ENCODE peak calls at places on chromosomes 4 and X, in eight cellular contexts. R is H9, L is IMR-90, H is esophagus muscularis mucosa, U is PC-3, P is hepatocyte, A is tibial artery, Q is neuronal stem cell. G is an unnamed sample.

GRCh38 chr4:88613417-88613875 is 21.2 kb downstream of the HERC3 start:
- DNase-seq in A (no peak), U (no peak), P (no peak), L (no peak), H (no peak), R (no peak), Q (no peak), G (no peak)

GRCh38 chr4:147975902-147976301 is 244.0 kb downstream of the ARHGAP10 start:
- DNase-seq in A (no peak), L (peak), R (no peak), U (no peak), P (no peak), Q (no peak), H (no peak), G (peak)

GRCh38 chrX:44343412-44343942 is at the start of gene EFHC2:
- DNase-seq in Q (no peak), R (peak), U (peak), L (no peak), H (no peak), A (peak), P (peak), G (peak)

GRCh38 chr4:82753238-82753637 is 45.4 kb downstream of the SCD5 start:
- DNase-seq in A (no peak), P (peak), L (no peak), H (no peak), R (no peak), Q (no peak), U (no peak), G (peak)

GRCh38 chrX:63361494-63361893 is 10.4 kb upstream of the SPIN4 start:
- DNase-seq in R (no peak), U (no peak), P (no peak), A (no peak), L (no peak), Q (no peak), H (no peak), G (no peak)

GRCh38 chrX:72131317-72132294 is at the start of gene RTL5:
- DNase-seq in U (peak), P (peak), R (peak), H (peak), A (peak), L (peak), Q (peak), G (peak)

GRCh38 chrX:109855501-109855900 is 122.4 kb upstream of the ACSL4 start:
- DNase-seq in L (no peak), A (no peak), H (no peak), Q (no peak), R (no peak), U (peak), P (no peak), G (no peak)

GRCh38 chr4:17494258-17494657 is 17.6 kb downstream of the QDPR start:
- DNase-seq in P (peak), R (no peak), Q (no peak), H (no peak), A (no peak), U (peak), L (peak), G (no peak)

GRCh38 chrX:133969191-133969590 is 16.2 kb downstream of the GPC3 start:
- DNase-seq in L (no peak), A (no peak), R (no peak), U (no peak), H (no peak), Q (no peak), P (no peak), G (no peak)

DNA sequence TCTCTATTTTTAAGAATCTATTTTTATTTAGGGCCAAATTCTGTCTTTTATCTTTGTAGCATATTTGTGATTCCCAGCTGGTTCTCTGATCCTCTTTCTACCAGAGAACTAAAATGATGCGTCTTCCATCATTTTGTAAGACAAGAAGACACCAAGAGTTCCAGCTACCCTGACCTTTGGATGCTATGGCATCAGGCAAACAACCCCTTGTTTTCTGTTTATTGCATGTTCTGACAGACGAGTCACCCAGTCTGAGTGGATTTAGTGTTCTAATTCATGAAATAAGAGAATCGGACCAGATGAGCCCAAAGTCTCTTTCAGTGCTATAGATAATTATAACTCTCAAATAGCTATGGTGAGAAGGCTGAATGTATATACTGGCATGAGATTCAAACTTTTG is 69.7 kb downstream of the ZFYVE28 start:
- DNase-seq in H (no peak), U (no peak), Q (no peak), P (no peak), A (no peak), L (no peak), R (no peak), G (no peak)
- H3K27ac ChIP-seq in H (no peak), U (no peak), Q (no peak), P (no peak), A (no peak), L (no peak), R (no peak), G (no peak)

DNA sequence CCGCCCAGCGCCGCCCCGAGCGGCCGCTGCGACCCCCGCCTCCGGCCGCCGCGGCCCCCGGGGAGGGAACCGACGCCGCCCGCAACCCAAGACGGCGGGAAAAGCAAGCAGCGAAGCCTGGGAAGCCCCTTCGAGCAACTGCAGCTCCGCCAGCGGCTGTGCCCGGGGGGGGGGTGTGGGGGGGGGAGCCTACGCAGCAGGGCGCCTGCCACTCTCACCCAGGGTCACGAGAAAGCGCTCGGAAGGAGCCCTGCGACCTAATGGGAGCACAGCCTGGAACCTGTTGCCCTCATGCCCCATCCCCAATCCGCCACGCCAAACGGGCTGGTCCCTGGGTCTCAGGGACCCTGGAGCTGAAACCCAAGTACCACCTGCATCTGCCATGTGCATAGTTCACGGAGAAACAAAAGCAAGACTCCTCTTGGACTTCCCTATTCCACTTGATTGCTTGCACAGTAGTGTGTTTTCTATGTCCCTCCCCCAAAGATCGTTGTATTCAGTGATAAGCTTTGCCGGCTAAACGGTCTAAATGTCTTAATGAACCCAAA is 318 bp upstream of the GAB3 start:
- DNase-seq in L (no peak), Q (no peak), H (no peak), P (no peak), U (no peak), A (no peak), R (no peak), G (peak)
- H3K27ac ChIP-seq in L (no peak), Q (no peak), H (peak), P (no peak), U (no peak), A (peak), R (no peak), G (no peak)

DNA sequence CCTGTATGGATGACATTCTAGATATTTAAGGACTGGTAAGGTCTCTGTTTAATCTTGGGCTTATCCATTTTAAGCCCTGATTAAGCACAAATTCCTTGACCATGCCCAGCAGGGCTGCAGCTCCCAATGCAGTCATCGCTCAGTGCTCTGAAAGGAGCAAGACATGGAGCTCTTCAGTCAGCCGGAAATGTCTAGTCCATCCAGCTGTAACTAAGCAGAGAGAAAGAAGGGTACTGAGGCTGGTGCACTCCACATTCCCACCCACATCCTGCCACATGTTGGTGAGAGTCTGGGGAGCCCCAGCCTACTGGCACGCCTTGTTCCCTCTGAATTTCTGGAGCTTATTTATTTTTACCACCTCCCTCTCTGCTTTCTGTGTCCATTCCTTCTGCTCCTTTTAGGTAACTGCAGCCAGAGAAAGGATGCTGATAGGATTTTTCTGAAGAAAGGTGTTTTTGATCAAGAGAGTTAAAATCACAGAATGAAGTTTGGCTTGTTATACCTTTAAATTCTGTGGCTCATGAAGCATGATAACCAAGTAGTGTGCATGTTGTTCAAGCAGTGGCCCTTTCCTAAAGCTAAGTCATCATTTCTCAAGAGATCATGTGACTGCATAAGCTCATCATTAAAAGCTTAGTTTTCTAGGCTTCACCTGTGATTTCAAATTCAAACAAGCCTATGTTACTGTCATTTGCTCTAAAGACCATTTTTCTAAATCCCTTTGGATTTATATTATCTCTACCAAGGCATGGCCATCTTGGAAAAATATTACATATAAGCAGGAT is 74.0 kb downstream of the GALNT7 start:
- DNase-seq in A (no peak), L (no peak), U (no peak), Q (no peak), P (no peak), H (no peak), R (no peak), G (no peak)
- H3K27ac ChIP-seq in A (no peak), L (no peak), U (peak), Q (no peak), P (peak), H (no peak), R (no peak), G (no peak)

GRCh38 chr4:145760961-145761929 is 81.3 kb downstream of the C4orf51 start:
- DNase-seq in H (peak), U (no peak), R (no peak), P (no peak), L (no peak), A (no peak), Q (no peak), G (no peak)

GRCh38 chr4:145756244-145756643 is 76.3 kb downstream of the C4orf51 start:
- DNase-seq in U (no peak), H (no peak), L (no peak), A (no peak), R (no peak), P (no peak), Q (no peak), G (no peak)

GRCh38 chr4:145760176-145760575 is 80.2 kb downstream of the C4orf51 start:
- DNase-seq in A (no peak), H (peak), L (no peak), U (no peak), Q (no peak), P (no peak), R (no peak), G (no peak)

DNA sequence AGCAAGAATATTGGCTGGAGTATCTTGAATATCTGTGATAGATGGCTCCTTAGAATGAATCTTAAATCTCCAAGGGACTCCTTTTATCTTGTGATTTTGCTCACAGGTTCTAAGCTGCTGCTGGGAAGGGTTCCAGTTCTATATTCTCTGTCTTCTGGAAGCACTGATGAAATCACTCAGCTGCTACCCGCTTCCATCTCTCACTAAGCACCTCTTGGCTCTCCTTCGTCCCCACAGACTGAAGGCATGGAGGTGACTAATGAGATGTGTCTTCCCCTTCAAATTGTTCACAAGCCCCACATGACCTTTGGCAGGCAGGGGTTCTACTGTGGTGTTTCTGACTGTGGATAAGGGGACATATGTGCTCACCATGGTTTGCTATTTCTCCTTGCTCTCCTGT is 75.9 kb downstream of the C4orf51 start:
- DNase-seq in R (no peak), L (peak), P (no peak), H (peak), Q (no peak), U (no peak), A (no peak), G (no peak)
- H3K27ac ChIP-seq in R (no peak), L (no peak), P (no peak), H (no peak), Q (no peak), U (no peak), A (no peak), G (no peak)

GRCh38 chrX:154432210-154432609 is 3.7 kb downstream of the ATP6AP1 start:
- DNase-seq in Q (no peak), H (no peak), L (no peak), U (no peak), R (no peak), A (no peak), P (no peak), G (no peak)

GRCh38 chrX:154429708-154430107 is 1.2 kb downstream of the ATP6AP1 start:
- DNase-seq in R (no peak), U (no peak), A (no peak), H (no peak), Q (no peak), P (no peak), L (no peak), G (no peak)

GRCh38 chrX:154431321-154431720 is 2.8 kb downstream of the ATP6AP1 start:
- DNase-seq in H (no peak), A (peak), P (no peak), R (no peak), Q (no peak), U (no peak), L (no peak), G (no peak)

GRCh38 chrX:154430916-154431315 is 2.4 kb downstream of the ATP6AP1 start:
- DNase-seq in L (no peak), U (peak), A (no peak), R (no peak), P (no peak), H (no peak), Q (no peak), G (no peak)

GRCh38 chrX:154430504-154430903 is 2.0 kb downstream of the ATP6AP1 start:
- DNase-seq in P (no peak), A (no peak), Q (no peak), L (no peak), H (no peak), R (no peak), U (no peak), G (no peak)
- H3K27ac ChIP-seq in P (no peak), A (no peak), Q (no peak), L (no peak), H (peak), R (no peak), U (no peak), G (no peak)

GRCh38 chrX:102154900-102155805 is 624 bp downstream of the BEX5 start:
- DNase-seq in U (no peak), R (peak), Q (peak), A (no peak), H (no peak), L (no peak), P (no peak), G (no peak)
- H3K27ac ChIP-seq in U (no peak), R (no peak), Q (no peak), A (peak), H (no peak), L (no peak), P (no peak), G (no peak)

DNA sequence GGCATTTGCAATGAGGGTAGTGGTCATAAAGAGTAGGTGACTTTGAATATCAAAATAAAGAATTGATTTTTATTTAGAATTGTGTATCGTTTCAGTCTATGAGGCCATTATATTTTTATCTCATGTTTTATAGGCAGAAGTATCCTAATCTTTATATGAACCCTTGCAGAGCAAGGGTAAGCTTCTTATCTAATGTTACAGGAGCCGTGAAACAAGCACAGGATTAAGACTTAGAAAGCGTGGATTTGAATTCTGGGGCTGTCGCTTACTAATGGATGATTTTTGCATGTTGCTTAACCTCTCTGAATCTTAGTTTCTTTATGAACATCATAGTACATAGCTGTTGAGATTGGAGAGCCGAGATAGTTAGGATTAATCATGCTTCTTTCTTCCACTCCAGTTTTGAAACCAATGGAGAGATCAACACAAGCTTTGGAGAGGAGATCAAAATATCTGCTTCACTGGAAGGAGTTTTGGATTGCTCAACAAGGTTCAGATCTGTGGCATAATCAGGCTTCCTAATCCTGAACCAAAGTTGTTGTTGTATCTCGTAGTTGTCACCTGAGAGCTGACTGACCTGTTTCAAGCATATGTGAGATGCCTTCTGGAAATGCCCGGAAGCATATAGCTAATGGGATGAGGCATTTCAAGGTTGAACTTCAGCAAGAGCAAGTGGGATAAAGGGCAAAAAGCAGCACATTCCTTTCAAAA is 166.9 kb upstream of the GK2 start:
- DNase-seq in H (no peak), L (no peak), R (no peak), A (no peak), P (no peak), Q (no peak), U (no peak), G (no peak)
- H3K27ac ChIP-seq in H (peak), L (no peak), R (no peak), A (peak), P (no peak), Q (no peak), U (no peak), G (no peak)

GRCh38 chr4:48121180-48121579 is 12.9 kb downstream of the TXK start:
- DNase-seq in P (no peak), A (no peak), L (no peak), H (no peak), Q (no peak), R (no peak), U (peak), G (no peak)
- H3K27ac ChIP-seq in P (no peak), A (no peak), L (no peak), H (no peak), Q (no peak), R (no peak), U (no peak), G (no peak)

GRCh38 chrX:3448563-3448962 is 102.1 kb upstream of the MXRA5 start:
- DNase-seq in H (no peak), A (no peak), R (no peak), P (no peak), U (no peak), Q (no peak), L (no peak), G (no peak)

GRCh38 chrX:3443186-3443585 is 96.7 kb upstream of the MXRA5 start:
- DNase-seq in Q (no peak), U (no peak), H (no peak), L (no peak), R (no peak), A (no peak), P (no peak), G (peak)

GRCh38 chrX:3440981-3441380 is 94.5 kb upstream of the MXRA5 start:
- DNase-seq in R (no peak), A (no peak), P (no peak), U (no peak), L (no peak), Q (no peak), H (no peak), G (no peak)

GRCh38 chrX:3442685-3443084 is 96.2 kb upstream of the MXRA5 start:
- DNase-seq in U (no peak), P (no peak), R (no peak), Q (no peak), H (no peak), L (no peak), A (no peak), G (no peak)
- H3K27ac ChIP-seq in U (no peak), P (no peak), R (no peak), Q (no peak), H (no peak), L (no peak), A (no peak), G (no peak)